ENCODE peak calls at places on chromosomes 1 and 21, in seven cellular contexts. O, R, F, X, S, Y and Z are unnamed samples.

GRCh38 chr1:39160703-39161102 is 43.8 kb upstream of the MACF1 start:
- DNase-seq in S (no peak), O (no peak), X (no peak), F (no peak), R (no peak), Y (no peak), Z (no peak)

GRCh38 chr1:196407358-196408041 is 200.7 kb downstream of the KCNT2 start:
- DNase-seq in Y (no peak), S (no peak), O (no peak), X (peak), F (no peak), R (no peak), Z (no peak)

GRCh38 chr1:164452549-164452948 is 106.4 kb upstream of the PBX1 start:
- DNase-seq in O (no peak), S (no peak), F (no peak), X (peak), Y (no peak), R (no peak), Z (no peak)

GRCh38 chr1:64268653-64269557 is 65.5 kb downstream of the UBE2U start:
- DNase-seq in F (peak), R (peak), Y (peak), O (peak), S (peak), X (peak), Z (no peak)

GRCh38 chr1:27348861-27349783 is 7.3 kb downstream of the SYTL1 start:
- DNase-seq in R (peak), Y (peak), F (peak), S (no peak), O (peak), X (no peak), Z (no peak)

GRCh38 chr1:243268751-243269460 is 13.1 kb downstream of the SDCCAG8 start:
- DNase-seq in X (peak), F (no peak), R (no peak), Y (no peak), O (no peak), S (no peak), Z (no peak)

GRCh38 chr1:69737527-69738176 is 169.9 kb downstream of the LRRC7 start:
- DNase-seq in S (no peak), Y (peak), X (peak), R (no peak), F (peak), O (peak), Z (peak)

GRCh38 chr21:33731447-33731846 is 89.1 kb downstream of the ITSN1 start:
- DNase-seq in O (no peak), R (no peak), S (no peak), F (no peak), X (no peak), Y (no peak), Z (no peak)

GRCh38 chr1:76593614-76594013 is 273.7 kb upstream of the ST6GALNAC5 start:
- DNase-seq in Y (no peak), S (no peak), X (no peak), O (no peak), F (no peak), R (no peak), Z (no peak)

GRCh38 chr1:100734716-100735115 is 15.2 kb downstream of the VCAM1 start:
- DNase-seq in R (no peak), F (no peak), Y (no peak), S (no peak), X (no peak), O (no peak), Z (no peak)

GRCh38 chr1:69673301-69673700 is 105.6 kb downstream of the LRRC7 start:
- DNase-seq in F (no peak), O (no peak), Y (no peak), R (no peak), X (no peak), S (no peak), Z (no peak)

GRCh38 chr1:224592636-224593579 is 23.2 kb upstream of the CNIH3 start:
- DNase-seq in X (peak), S (peak), Y (no peak), F (no peak), O (no peak), R (no peak), Z (peak)

GRCh38 chr1:234915923-234916675 is 212.5 kb downstream of the TOMM20 start:
- DNase-seq in O (no peak), F (no peak), Y (no peak), X (no peak), S (peak), R (no peak), Z (no peak)

GRCh38 chr1:117167402-117167801 is 43.3 kb downstream of the VTCN1 start:
- DNase-seq in Y (no peak), O (no peak), F (no peak), X (no peak), R (no peak), S (no peak), Z (no peak)

GRCh38 chr1:110085666-110086065 is 15.2 kb upstream of the ALX3 start:
- DNase-seq in Y (no peak), O (no peak), X (no peak), F (no peak), R (no peak), S (no peak), Z (no peak)

GRCh38 chr1:201063190-201063544 is 39.7 kb upstream of the KIF21B start:
- DNase-seq in Y (no peak), O (no peak), F (no peak), X (no peak), S (no peak), R (no peak), Z (no peak)

GRCh38 chr1:119093721-119094120 is 46.7 kb downstream of the WARS2 start:
- DNase-seq in F (no peak), O (no peak), R (no peak), Y (no peak), S (no peak), X (no peak), Z (no peak)

GRCh38 chr1:233675893-233676292 is 62.0 kb downstream of the KCNK1 start:
- DNase-seq in X (no peak), F (no peak), S (no peak), R (no peak), Y (no peak), O (no peak), Z (peak)

GRCh38 chr1:198564157-198564556 is 23.7 kb upstream of the ATP6V1G3 start:
- DNase-seq in Y (no peak), F (no peak), X (no peak), O (no peak), R (no peak), S (no peak), Z (no peak)

GRCh38 chr1:213389061-213389581 is 338.1 kb downstream of the RPS6KC1 start:
- DNase-seq in F (no peak), X (no peak), Y (no peak), R (no peak), S (no peak), O (no peak), Z (no peak)

GRCh38 chr1:166166701-166167394 is at the start of gene FAM78B:
- DNase-seq in F (peak), X (no peak), Y (peak), S (peak), O (peak), R (peak), Z (peak)

GRCh38 chr1:25037174-25038074 is 107.3 kb upstream of the RUNX3 start:
- DNase-seq in S (no peak), X (peak), O (peak), Y (peak), F (no peak), R (no peak), Z (no peak)

GRCh38 chr1:245409341-245410195 is 254.8 kb downstream of the KIF26B start:
- DNase-seq in X (no peak), F (no peak), S (no peak), O (no peak), R (no peak), Y (no peak), Z (no peak)

GRCh38 chr1:69994261-69994660 is 211.1 kb downstream of the LRRC40 start:
- DNase-seq in O (no peak), S (no peak), X (no peak), F (no peak), Y (no peak), R (no peak), Z (no peak)

DNA sequence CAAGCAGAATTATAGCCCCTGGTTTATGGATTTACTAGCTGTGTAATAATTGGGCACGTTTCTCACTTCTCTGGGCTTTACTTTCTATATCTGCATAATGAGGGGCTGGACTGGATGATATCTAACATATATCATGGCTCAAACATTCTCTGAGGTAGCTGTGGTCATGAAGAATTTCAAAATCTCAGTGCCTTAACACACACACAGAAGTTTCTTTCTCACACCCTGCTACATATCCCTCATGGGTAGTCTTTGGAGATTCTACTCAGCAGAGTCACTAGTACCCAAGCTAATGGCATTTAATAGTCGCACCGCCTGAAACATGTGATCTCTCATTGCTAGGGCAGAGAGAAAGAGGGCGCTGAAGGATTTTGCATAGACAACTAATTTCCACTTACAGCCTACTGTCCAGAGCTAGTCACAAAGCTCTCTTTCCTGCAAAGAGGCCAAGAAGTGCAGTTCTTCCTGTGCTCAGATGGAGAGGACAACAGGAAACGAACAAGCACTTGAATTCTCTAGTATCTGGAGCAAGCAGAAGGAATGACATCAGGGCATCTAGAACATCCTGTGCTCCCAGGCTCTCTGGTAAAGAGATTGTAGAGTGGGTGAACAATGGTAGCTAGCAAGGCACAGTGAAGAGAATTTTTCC is 183.5 kb upstream of the PTBP2 start:
- DNase-seq in Y (no peak), O (no peak), R (no peak), X (peak), F (peak), S (no peak), Z (no peak)
- TF ChIP-seq CTCF in Y (peak), O (no peak), R (no peak), X (peak), F (no peak), S (no peak), Z (no peak)

GRCh38 chr1:171532520-171532919 is 47.2 kb downstream of the PRRC2C start:
- DNase-seq in R (no peak), S (no peak), X (no peak), Y (no peak), O (no peak), F (no peak), Z (no peak)
- TF ChIP-seq CTCF in R (no peak), S (no peak), X (no peak), Y (no peak), O (no peak), F (no peak), Z (no peak)

GRCh38 chr1:209549384-209550001 is 34.0 kb upstream of the CAMK1G start:
- DNase-seq in S (no peak), X (no peak), R (no peak), F (no peak), Y (no peak), O (no peak), Z (no peak)
- TF ChIP-seq CTCF in S (no peak), X (peak), R (no peak), F (no peak), Y (peak), O (no peak), Z (peak)

GRCh38 chr1:248613742-248614141 is 16.2 kb upstream of the OR2T10 start:
- DNase-seq in X (no peak), S (no peak), R (no peak), O (no peak), F (no peak), Y (no peak), Z (no peak)

GRCh38 chr1:248622491-248623106 is 12.3 kb downstream of the OR2T11 start:
- DNase-seq in S (no peak), Y (no peak), F (no peak), X (no peak), R (no peak), O (peak), Z (peak)

GRCh38 chr1:248618119-248618518 is 16.8 kb downstream of the OR2T11 start:
- DNase-seq in Y (no peak), R (no peak), X (no peak), O (no peak), S (no peak), F (no peak), Z (no peak)

DNA sequence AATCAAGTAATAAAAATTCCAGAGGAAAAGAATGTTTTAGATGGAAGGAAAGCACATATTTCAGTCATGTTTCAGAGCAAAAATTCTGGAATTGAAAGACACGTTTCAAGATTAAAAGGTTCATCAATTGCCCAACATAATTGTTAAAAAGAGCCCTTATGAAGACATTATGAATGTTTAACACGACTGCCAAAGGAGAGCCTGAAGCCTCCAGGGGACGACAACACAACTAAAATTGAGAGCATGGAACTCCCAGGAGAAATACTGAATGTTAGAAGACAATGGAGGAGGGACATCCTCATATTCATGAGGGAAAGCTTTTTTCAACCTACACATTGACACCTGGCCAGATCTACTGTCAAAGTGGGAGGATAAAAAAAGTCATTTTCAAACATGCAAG is 16.0 kb downstream of the OR2T11 start:
- DNase-seq in O (peak), R (peak), Y (peak), F (peak), X (peak), S (peak), Z (no peak)
- TF ChIP-seq CTCF in O (peak), R (peak), Y (peak), F (peak), X (peak), S (peak), Z (peak)

DNA sequence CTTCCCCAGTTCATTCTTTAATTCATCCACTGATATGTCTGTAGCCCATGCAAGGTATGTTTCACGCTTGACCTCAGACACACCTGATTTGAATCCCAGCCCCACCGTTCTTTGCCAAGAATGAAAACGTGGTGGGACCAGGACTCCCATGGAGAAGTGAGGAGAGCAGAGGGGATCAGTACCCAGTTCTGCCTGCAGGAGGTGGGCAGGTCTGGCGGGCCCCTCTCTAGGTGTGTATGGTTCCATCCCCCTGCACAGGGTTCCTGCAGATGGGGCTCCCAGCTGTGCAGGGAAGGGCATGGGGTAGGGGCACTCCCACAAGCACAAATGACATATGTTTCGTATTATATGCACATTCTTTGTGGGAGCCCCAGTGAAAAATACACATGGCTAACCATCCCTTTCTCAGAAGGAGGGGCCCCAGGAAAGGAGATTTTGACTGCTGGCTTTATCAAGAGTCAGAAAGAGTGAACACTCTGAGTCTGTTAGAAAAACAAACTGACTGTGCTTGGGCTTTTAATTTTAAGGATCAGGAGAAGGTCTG is 144.6 kb downstream of the PLPP3 start:
- DNase-seq in O (no peak), F (no peak), X (no peak), S (no peak), Y (no peak), R (no peak), Z (no peak)
- TF ChIP-seq CTCF in O (no peak), F (no peak), X (peak), S (no peak), Y (peak), R (no peak), Z (peak)

DNA sequence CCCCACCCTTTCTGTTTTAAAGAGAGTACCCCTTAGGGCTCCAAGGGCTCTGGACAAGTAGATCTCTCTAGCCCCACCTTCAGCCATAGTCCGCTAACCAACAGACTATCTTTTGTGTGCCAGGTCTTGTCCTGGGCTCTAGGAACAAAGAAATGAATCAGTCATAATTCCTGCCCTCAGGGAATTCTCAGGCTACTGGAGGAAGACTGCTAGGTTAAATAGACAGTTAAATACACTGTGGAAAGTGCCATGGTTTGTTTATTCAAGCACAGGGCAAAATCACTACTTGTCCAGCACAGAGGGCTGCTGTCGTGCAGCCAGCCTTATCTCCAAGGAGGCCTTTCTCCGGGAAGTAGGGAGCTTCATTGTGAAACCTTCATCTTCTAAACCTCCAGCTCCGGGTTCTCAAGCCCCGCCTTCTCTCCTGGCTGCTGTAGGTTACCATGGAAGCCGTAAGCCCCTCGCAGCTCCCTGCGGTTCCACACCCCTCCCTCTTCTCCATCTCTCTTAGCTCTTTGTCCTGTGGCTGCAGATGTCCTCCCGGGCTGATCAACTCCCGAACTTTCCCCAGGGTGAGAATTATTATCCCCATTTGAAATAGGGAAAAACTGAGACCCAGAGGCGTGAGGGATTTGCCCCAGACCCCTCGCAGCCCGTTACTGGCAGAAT is 29.8 kb downstream of the SHISAL2A start:
- DNase-seq in Y (peak), F (no peak), R (no peak), S (no peak), X (no peak), O (no peak), Z (no peak)
- TF ChIP-seq CTCF in Y (no peak), F (no peak), R (no peak), S (no peak), X (no peak), O (no peak), Z (no peak)

DNA sequence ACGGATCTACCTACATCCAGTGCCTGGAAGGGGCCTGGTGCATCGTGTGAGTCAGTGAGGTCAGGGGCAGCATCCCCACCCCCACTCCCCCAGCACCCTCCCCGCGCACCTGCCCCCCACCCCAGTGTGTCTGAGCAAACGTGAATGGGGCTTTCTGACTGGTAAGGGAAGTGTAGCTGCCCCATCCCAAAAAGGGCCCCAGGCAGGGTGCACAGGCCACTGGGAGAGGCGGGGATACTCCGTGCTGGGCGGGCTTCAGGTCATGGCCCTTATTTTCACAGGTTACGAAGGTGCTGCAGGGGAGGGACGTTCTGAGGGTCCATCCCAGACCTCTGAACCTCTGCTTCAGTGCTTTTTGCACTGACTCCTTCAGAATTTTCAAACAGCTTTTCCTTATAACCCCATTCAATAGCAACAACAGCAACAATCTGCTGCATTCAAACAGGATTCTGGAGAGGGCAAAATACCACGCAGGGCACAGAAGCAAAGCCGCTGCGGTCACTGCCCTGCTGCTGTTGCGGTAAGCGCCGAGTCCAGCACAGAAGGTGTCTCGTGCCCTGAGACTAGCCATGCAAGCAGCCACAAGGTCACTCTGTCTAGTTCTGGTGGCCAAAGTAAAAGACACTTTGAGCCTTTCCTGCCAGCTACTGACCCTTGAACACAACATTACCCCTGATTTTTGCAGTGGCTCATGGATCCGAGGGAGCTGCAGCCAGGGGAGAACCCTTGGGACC is 10.3 kb downstream of the TTC34 start:
- DNase-seq in R (peak), X (no peak), Y (no peak), S (peak), O (no peak), F (no peak), Z (no peak)
- TF ChIP-seq CTCF in R (no peak), X (no peak), Y (no peak), S (no peak), O (no peak), F (no peak), Z (no peak)

DNA sequence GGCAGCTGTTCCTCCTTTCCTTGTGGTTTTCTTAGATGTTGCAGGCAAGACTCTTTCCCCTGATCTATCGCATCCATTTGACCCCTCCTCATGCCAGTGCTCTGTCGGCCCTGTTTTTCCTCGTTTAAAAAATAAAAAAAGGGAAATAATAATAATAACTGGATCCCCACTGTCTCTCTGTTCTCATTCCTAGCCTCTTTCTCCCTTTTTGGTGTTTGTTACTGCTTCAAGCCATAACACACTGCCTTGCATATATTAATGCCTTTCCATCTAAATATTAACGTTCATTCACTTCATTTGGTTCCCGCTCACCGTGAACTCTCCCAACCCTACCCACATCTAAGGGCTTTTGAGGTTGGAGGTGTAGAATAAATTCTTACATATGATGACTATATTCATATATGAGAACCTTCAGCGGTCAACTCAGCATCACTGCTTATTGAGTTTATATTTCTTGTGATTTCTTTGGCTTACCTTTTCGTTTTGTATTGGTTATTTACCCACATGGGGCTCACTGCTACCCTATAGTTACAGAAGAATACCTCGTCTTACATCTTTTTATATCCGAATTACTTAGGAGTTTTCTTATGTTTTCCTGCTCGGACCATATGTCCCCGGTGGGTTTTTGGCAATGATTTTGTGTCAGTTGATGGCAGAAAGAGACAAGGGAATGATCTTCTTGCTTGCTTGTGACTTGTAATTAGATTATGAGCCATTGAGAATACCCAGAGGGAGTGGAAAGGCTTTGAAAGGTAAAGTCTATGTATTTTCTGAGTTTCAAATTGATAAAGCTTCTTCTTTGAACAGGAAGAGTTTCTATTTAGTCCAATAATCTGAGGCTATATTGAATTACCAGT is 805 bp downstream of the ATG4C start:
- DNase-seq in F (no peak), X (no peak), O (peak), Y (no peak), S (no peak), R (no peak), Z (no peak)
- TF ChIP-seq CTCF in F (no peak), X (no peak), O (no peak), Y (no peak), S (peak), R (no peak), Z (no peak)